ENCODE peak calls at places on chromosomes 5 and 9, in five cellular contexts. X, T, Y, V and H are unnamed samples.

GRCh38 chr5:40270274-40270855 is 409.4 kb upstream of the PTGER4 start:
- DNase-seq in X (no peak), T (no peak), Y (no peak), V (no peak), H (no peak)

GRCh38 chr9:96176901-96177718 is 124.9 kb downstream of the HSD17B3 start:
- DNase-seq in X (peak; percentile 42), T (no peak), Y (no peak), V (peak; percentile 7), H (no peak)

GRCh38 chr5:149262315-149262714 is 9.3 kb upstream of the AFAP1L1 start:
- DNase-seq in X (no peak), T (no peak), Y (no peak), V (no peak), H (no peak)

GRCh38 chr9:115808695-115809094 is 344.9 kb upstream of the PAPPA start:
- DNase-seq in X (no peak), T (peak; percentile 44), Y (no peak), V (no peak), H (no peak)

GRCh38 chr5:61901997-61902396 is 404.0 kb upstream of the KIF2A start:
- DNase-seq in X (no peak), T (no peak), Y (no peak), V (no peak), H (no peak)

GRCh38 chr5:143496928-143497327 is 93.4 kb upstream of the NR3C1 start:
- DNase-seq in X (no peak), T (peak; percentile 15), Y (no peak), V (no peak), H (no peak)

GRCh38 chr9:33042528-33042927 is 17.5 kb downstream of the DNAJA1 start:
- DNase-seq in X (no peak), T (no peak), Y (no peak), V (no peak), H (no peak)

GRCh38 chr5:168328804-168329203 is 37.4 kb downstream of the WWC1 start:
- DNase-seq in X (peak; percentile 89), T (no peak), Y (no peak), V (no peak), H (no peak)

GRCh38 chr9:5455181-5455580 is 4.8 kb downstream of the CD274 start:
- DNase-seq in X (peak; percentile 20), T (peak; percentile 80), Y (no peak), V (no peak), H (no peak)

GRCh38 chr9:4558599-4558998 is 68.3 kb downstream of the SLC1A1 start:
- DNase-seq in X (no peak), T (no peak), Y (no peak), V (no peak), H (peak; percentile 11)

GRCh38 chr5:176762489-176762888 is 47.9 kb upstream of the UNC5A start:
- DNase-seq in X (no peak), T (no peak), Y (no peak), V (no peak), H (no peak)

GRCh38 chr5:88743231-88743879 is 139.6 kb downstream of the MEF2C start:
- DNase-seq in X (peak; percentile 59), T (peak; percentile 48), Y (no peak), V (peak; percentile 15), H (no peak)

GRCh38 chr5:159104058-159104651 is 4.4 kb upstream of the EBF1 start:
- DNase-seq in X (peak; percentile 62), T (peak; percentile 61), Y (peak; percentile 41), V (peak; percentile 30), H (peak; percentile 56)

GRCh38 chr5:16593013-16593412 is 23.8 kb downstream of the RETREG1 start:
- DNase-seq in X (no peak), T (peak; percentile 66), Y (no peak), V (no peak), H (no peak)

GRCh38 chr5:16588434-16589214 is 28.2 kb downstream of the RETREG1 start:
- DNase-seq in X (no peak), T (no peak), Y (no peak), V (no peak), H (no peak)

GRCh38 chr5:16593630-16594029 is 23.2 kb downstream of the RETREG1 start:
- DNase-seq in X (no peak), T (peak; percentile 22), Y (no peak), V (no peak), H (no peak)

GRCh38 chr5:16589658-16590057 is 27.1 kb downstream of the RETREG1 start:
- DNase-seq in X (no peak), T (no peak), Y (no peak), V (no peak), H (no peak)

GRCh38 chr5:16590685-16591084 is 26.1 kb downstream of the RETREG1 start:
- DNase-seq in X (no peak), T (no peak), Y (no peak), V (no peak), H (no peak)
- H3K4me3 ChIP-seq in X (no peak overlapping the region), T (no peak overlapping the region), Y (no peak overlapping the region), V (no peak overlapping the region), H (no peak overlapping the region)

DNA sequence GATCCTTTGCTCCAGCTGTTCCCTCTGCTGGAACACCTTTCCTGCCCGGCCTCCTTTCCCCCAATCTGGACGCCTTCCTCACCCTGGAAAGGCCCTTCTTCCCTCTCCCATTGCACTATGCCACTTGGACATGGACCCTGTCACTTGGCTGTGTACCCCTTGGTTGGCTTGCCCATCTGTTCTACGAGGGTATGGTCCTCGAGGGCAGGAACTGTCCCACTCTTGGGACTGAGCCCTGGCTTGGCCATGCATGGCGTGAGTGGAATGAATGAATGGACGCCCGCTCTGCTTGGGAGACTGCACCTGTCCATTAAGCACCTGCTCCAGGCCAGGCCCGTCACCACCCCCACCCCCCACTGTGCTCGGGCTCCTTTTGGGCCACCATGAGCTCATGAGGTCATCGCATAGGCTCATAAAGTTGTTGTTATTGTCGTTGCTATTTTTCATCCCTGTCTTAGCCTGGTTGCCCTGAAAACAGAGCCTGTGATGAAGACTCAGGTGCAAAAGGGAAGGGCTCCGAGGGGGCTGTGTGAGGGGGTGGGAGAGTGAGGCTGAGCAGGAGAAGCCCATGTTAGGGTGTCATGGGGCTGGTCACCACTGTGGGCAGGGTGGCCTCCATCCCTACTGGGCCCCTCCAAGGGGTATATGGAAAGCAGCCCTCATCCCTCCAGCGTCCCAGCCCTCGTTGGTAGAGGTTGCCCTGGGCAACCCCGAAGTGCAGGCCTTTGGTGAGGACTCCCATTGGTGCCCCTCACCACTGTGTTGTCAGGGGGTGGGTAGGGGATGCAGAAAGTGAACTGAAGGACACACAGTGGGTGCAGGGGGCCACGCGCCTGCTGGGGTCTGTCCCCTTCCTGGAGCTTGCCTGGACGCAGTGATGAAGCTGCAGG is 57.2 kb upstream of the IER5L start:
- DNase-seq in X (no peak), T (no peak), Y (peak; percentile 30), V (no peak), H (no peak)
- H3K4me3 ChIP-seq in X (no peak overlapping the region), T (no peak overlapping the region), Y (no peak overlapping the region), V (no peak overlapping the region), H (no peak overlapping the region)

GRCh38 chr5:178576591-178577351 is 13.4 kb downstream of the COL23A1 start:
- DNase-seq in X (no peak), T (no peak), Y (no peak), V (no peak), H (no peak)
- H3K4me3 ChIP-seq in X (no peak overlapping the region), T (no peak overlapping the region), Y (peak overlapping the region; percentile 29), V (peak overlapping the region; percentile 42), H (peak overlapping the region; percentile 48)

DNA sequence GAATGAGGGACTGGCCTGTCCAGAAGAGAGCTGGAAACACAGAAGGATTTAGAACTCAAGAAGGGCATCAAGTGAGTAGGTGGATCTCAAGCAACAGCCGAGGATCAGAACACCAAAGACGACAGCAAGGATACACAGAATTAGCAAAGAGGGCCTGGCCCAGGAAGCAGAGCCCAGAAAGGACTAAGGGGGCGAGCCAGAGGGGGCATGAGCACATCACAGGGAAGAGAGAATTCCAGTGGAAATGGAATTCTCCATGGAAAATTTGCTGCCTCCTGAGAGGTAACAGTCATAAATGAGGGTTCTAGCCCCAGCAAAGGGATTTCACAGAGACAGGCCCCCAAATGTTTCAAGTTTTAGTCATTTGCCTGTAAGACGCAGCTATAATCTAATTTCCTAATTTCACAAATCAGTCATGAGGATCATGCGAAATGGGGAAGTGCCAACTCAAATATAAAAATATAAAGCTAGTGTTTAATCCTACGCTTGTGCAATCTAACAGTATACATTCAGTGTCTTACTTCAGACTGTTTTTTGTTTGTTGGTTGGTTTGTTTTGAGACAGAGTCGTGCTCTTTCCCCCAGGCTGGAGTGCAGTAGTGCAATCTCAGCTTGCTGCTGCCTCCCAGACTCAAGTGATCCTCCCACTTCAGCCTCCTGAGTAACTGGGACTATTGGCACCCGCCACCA is 46.7 kb downstream of the FNBP1 start:
- DNase-seq in X (no peak), T (peak; percentile 82), Y (no peak), V (no peak), H (no peak)
- H3K4me3 ChIP-seq in X (no peak overlapping the region), T (no peak overlapping the region), Y (no peak overlapping the region), V (no peak overlapping the region), H (no peak overlapping the region)

GRCh38 chr5:140146523-140146842 is 20.7 kb downstream of the IGIP start:
- DNase-seq in X (no peak), T (no peak), Y (no peak), V (no peak), H (no peak)
- H3K4me3 ChIP-seq in X (no peak overlapping the region), T (no peak overlapping the region), Y (peak overlapping the region; percentile 53), V (peak overlapping the region; percentile 60), H (peak overlapping the region; percentile 44)

GRCh38 chr5:138874771-138875628 is at the start of gene LRRTM2:
- DNase-seq in X (no peak), T (peak; percentile 33), Y (no peak), V (no peak), H (no peak)
- H3K4me3 ChIP-seq in X (no peak within 1 kb of the TSS), T (no peak within 1 kb of the TSS), Y (peak within 1 kb of the TSS; percentile 4), V (no peak within 1 kb of the TSS), H (no peak within 1 kb of the TSS)